ENCODE peak calls at places on chromosomes 1 and 21, in nine cellular contexts. One of them, this sample, is unnamed.

GRCh38 chr1:230243583-230244377 is 176.7 kb downstream of the GALNT2 start:
- DNase-seq in activated CD4-positive, CD25-positive, alpha-beta regulatory T cell: no peak
- DNase-seq in GM04503: no peak
- DNase-seq in MM.1S: no peak
- DNase-seq in stimulated activated effector memory CD8-positive, alpha-beta T cell treated with anti-CD3 and anti-CD28 coated beads, Interleukin-12 subunit alpha, Interleukin-12 subunit beta, amount 100 ng/mL, for 72 hours: no peak
- DNase-seq in activated naive CD4-positive, alpha-beta T cell treated with anti-CD3 and anti-CD28 coated beads, Interleukin-2, amount 10 ng/mL, durations not matched to agents 7 days and 5 days: no peak
- DNase-seq in mesothelial cell of epicardium: no peak
- DNase-seq in NCI-H1092 treated with DMSO at 0.1 percent for 48 hours: no peak
- DNase-seq in Calu3: no peak
- DNase-seq in this sample: no peak

GRCh38 chr1:3850857-3851256 is 6.2 kb downstream of the CEP104 start:
- DNase-seq in activated CD4-positive, CD25-positive, alpha-beta regulatory T cell: no peak
- DNase-seq in GM04503: no peak
- DNase-seq in MM.1S: no peak
- DNase-seq in stimulated activated effector memory CD8-positive, alpha-beta T cell treated with anti-CD3 and anti-CD28 coated beads, Interleukin-12 subunit alpha, Interleukin-12 subunit beta, amount 100 ng/mL, for 72 hours: no peak
- DNase-seq in activated naive CD4-positive, alpha-beta T cell treated with anti-CD3 and anti-CD28 coated beads, Interleukin-2, amount 10 ng/mL, durations not matched to agents 7 days and 5 days: no peak
- DNase-seq in mesothelial cell of epicardium: no peak
- DNase-seq in NCI-H1092 treated with DMSO at 0.1 percent for 48 hours: no peak
- DNase-seq in Calu3: no peak
- DNase-seq in this sample: no peak

GRCh38 chr1:186806477-186806876 is 22.3 kb upstream of the PLA2G4A start:
- DNase-seq in activated CD4-positive, CD25-positive, alpha-beta regulatory T cell: no peak
- DNase-seq in GM04503: no peak
- DNase-seq in MM.1S: peak; percentile 61
- DNase-seq in stimulated activated effector memory CD8-positive, alpha-beta T cell treated with anti-CD3 and anti-CD28 coated beads, Interleukin-12 subunit alpha, Interleukin-12 subunit beta, amount 100 ng/mL, for 72 hours: no peak
- DNase-seq in activated naive CD4-positive, alpha-beta T cell treated with anti-CD3 and anti-CD28 coated beads, Interleukin-2, amount 10 ng/mL, durations not matched to agents 7 days and 5 days: no peak
- DNase-seq in mesothelial cell of epicardium: no peak
- DNase-seq in NCI-H1092 treated with DMSO at 0.1 percent for 48 hours: no peak
- DNase-seq in Calu3: peak; percentile 70
- DNase-seq in this sample: no peak

GRCh38 chr1:185850366-185850765 is 116.2 kb downstream of the HMCN1 start:
- DNase-seq in activated CD4-positive, CD25-positive, alpha-beta regulatory T cell: no peak
- DNase-seq in GM04503: no peak
- DNase-seq in MM.1S: no peak
- DNase-seq in stimulated activated effector memory CD8-positive, alpha-beta T cell treated with anti-CD3 and anti-CD28 coated beads, Interleukin-12 subunit alpha, Interleukin-12 subunit beta, amount 100 ng/mL, for 72 hours: no peak
- DNase-seq in activated naive CD4-positive, alpha-beta T cell treated with anti-CD3 and anti-CD28 coated beads, Interleukin-2, amount 10 ng/mL, durations not matched to agents 7 days and 5 days: no peak
- DNase-seq in mesothelial cell of epicardium: no peak
- DNase-seq in NCI-H1092 treated with DMSO at 0.1 percent for 48 hours: no peak
- DNase-seq in Calu3: no peak
- DNase-seq in this sample: no peak

GRCh38 chr1:192227330-192227729 is 69.1 kb downstream of the RGS18 start:
- DNase-seq in activated CD4-positive, CD25-positive, alpha-beta regulatory T cell: no peak
- DNase-seq in GM04503: no peak
- DNase-seq in MM.1S: peak; percentile 23
- DNase-seq in stimulated activated effector memory CD8-positive, alpha-beta T cell treated with anti-CD3 and anti-CD28 coated beads, Interleukin-12 subunit alpha, Interleukin-12 subunit beta, amount 100 ng/mL, for 72 hours: no peak
- DNase-seq in activated naive CD4-positive, alpha-beta T cell treated with anti-CD3 and anti-CD28 coated beads, Interleukin-2, amount 10 ng/mL, durations not matched to agents 7 days and 5 days: no peak
- DNase-seq in mesothelial cell of epicardium: no peak
- DNase-seq in NCI-H1092 treated with DMSO at 0.1 percent for 48 hours: no peak
- DNase-seq in Calu3: no peak
- DNase-seq in this sample: no peak

GRCh38 chr1:24383381-24383940 is 30.1 kb downstream of the STPG1 start:
- DNase-seq in activated CD4-positive, CD25-positive, alpha-beta regulatory T cell: no peak
- DNase-seq in GM04503: no peak
- DNase-seq in MM.1S: no peak
- DNase-seq in stimulated activated effector memory CD8-positive, alpha-beta T cell treated with anti-CD3 and anti-CD28 coated beads, Interleukin-12 subunit alpha, Interleukin-12 subunit beta, amount 100 ng/mL, for 72 hours: no peak
- DNase-seq in activated naive CD4-positive, alpha-beta T cell treated with anti-CD3 and anti-CD28 coated beads, Interleukin-2, amount 10 ng/mL, durations not matched to agents 7 days and 5 days: no peak
- DNase-seq in mesothelial cell of epicardium: no peak
- DNase-seq in NCI-H1092 treated with DMSO at 0.1 percent for 48 hours: no peak
- DNase-seq in Calu3: no peak
- DNase-seq in this sample: no peak

GRCh38 chr1:7676274-7676945 is 94.7 kb upstream of the VAMP3 start:
- DNase-seq in activated CD4-positive, CD25-positive, alpha-beta regulatory T cell: no peak
- DNase-seq in GM04503: no peak
- DNase-seq in MM.1S: no peak
- DNase-seq in stimulated activated effector memory CD8-positive, alpha-beta T cell treated with anti-CD3 and anti-CD28 coated beads, Interleukin-12 subunit alpha, Interleukin-12 subunit beta, amount 100 ng/mL, for 72 hours: no peak
- DNase-seq in activated naive CD4-positive, alpha-beta T cell treated with anti-CD3 and anti-CD28 coated beads, Interleukin-2, amount 10 ng/mL, durations not matched to agents 7 days and 5 days: no peak
- DNase-seq in mesothelial cell of epicardium: no peak
- DNase-seq in NCI-H1092 treated with DMSO at 0.1 percent for 48 hours: no peak
- DNase-seq in Calu3: no peak
- DNase-seq in this sample: no peak

GRCh38 chr1:233613252-233614172 is at the start of gene KCNK1:
- DNase-seq in activated CD4-positive, CD25-positive, alpha-beta regulatory T cell: no peak
- DNase-seq in GM04503: peak; percentile 62
- DNase-seq in MM.1S: no peak
- DNase-seq in stimulated activated effector memory CD8-positive, alpha-beta T cell treated with anti-CD3 and anti-CD28 coated beads, Interleukin-12 subunit alpha, Interleukin-12 subunit beta, amount 100 ng/mL, for 72 hours: no peak
- DNase-seq in activated naive CD4-positive, alpha-beta T cell treated with anti-CD3 and anti-CD28 coated beads, Interleukin-2, amount 10 ng/mL, durations not matched to agents 7 days and 5 days: no peak
- DNase-seq in mesothelial cell of epicardium: peak; percentile 58
- DNase-seq in NCI-H1092 treated with DMSO at 0.1 percent for 48 hours: peak; percentile 17
- DNase-seq in Calu3: peak; percentile 90
- DNase-seq in this sample: peak; percentile 63

GRCh38 chr1:206560021-206560716 is 52.1 kb downstream of the EIF2D start:
- DNase-seq in activated CD4-positive, CD25-positive, alpha-beta regulatory T cell: no peak
- DNase-seq in GM04503: no peak
- DNase-seq in MM.1S: peak; percentile 36
- DNase-seq in stimulated activated effector memory CD8-positive, alpha-beta T cell treated with anti-CD3 and anti-CD28 coated beads, Interleukin-12 subunit alpha, Interleukin-12 subunit beta, amount 100 ng/mL, for 72 hours: no peak
- DNase-seq in activated naive CD4-positive, alpha-beta T cell treated with anti-CD3 and anti-CD28 coated beads, Interleukin-2, amount 10 ng/mL, durations not matched to agents 7 days and 5 days: no peak
- DNase-seq in mesothelial cell of epicardium: no peak
- DNase-seq in NCI-H1092 treated with DMSO at 0.1 percent for 48 hours: peak; percentile 26
- DNase-seq in Calu3: no peak
- DNase-seq in this sample: no peak

GRCh38 chr1:30782361-30783243 is 25.0 kb upstream of the LAPTM5 start:
- DNase-seq in activated CD4-positive, CD25-positive, alpha-beta regulatory T cell: peak; percentile 46
- DNase-seq in GM04503: no peak
- DNase-seq in MM.1S: peak; percentile 80
- DNase-seq in stimulated activated effector memory CD8-positive, alpha-beta T cell treated with anti-CD3 and anti-CD28 coated beads, Interleukin-12 subunit alpha, Interleukin-12 subunit beta, amount 100 ng/mL, for 72 hours: peak; percentile 69
- DNase-seq in activated naive CD4-positive, alpha-beta T cell treated with anti-CD3 and anti-CD28 coated beads, Interleukin-2, amount 10 ng/mL, durations not matched to agents 7 days and 5 days: peak; percentile 78
- DNase-seq in mesothelial cell of epicardium: peak; percentile 60
- DNase-seq in NCI-H1092 treated with DMSO at 0.1 percent for 48 hours: peak; percentile 79
- DNase-seq in Calu3: peak; percentile 89
- DNase-seq in this sample: peak; percentile 28

GRCh38 chr1:157162345-157162744 is 24.1 kb upstream of the ETV3 start:
- DNase-seq in activated CD4-positive, CD25-positive, alpha-beta regulatory T cell: no peak
- DNase-seq in GM04503: no peak
- DNase-seq in MM.1S: no peak
- DNase-seq in stimulated activated effector memory CD8-positive, alpha-beta T cell treated with anti-CD3 and anti-CD28 coated beads, Interleukin-12 subunit alpha, Interleukin-12 subunit beta, amount 100 ng/mL, for 72 hours: no peak
- DNase-seq in activated naive CD4-positive, alpha-beta T cell treated with anti-CD3 and anti-CD28 coated beads, Interleukin-2, amount 10 ng/mL, durations not matched to agents 7 days and 5 days: no peak
- DNase-seq in mesothelial cell of epicardium: no peak
- DNase-seq in NCI-H1092 treated with DMSO at 0.1 percent for 48 hours: no peak
- DNase-seq in Calu3: no peak
- DNase-seq in this sample: no peak

GRCh38 chr1:31295874-31296485 is 608 bp downstream of the SNRNP40 start:
- DNase-seq in activated CD4-positive, CD25-positive, alpha-beta regulatory T cell: no peak
- DNase-seq in GM04503: no peak
- DNase-seq in MM.1S: no peak
- DNase-seq in stimulated activated effector memory CD8-positive, alpha-beta T cell treated with anti-CD3 and anti-CD28 coated beads, Interleukin-12 subunit alpha, Interleukin-12 subunit beta, amount 100 ng/mL, for 72 hours: no peak
- DNase-seq in activated naive CD4-positive, alpha-beta T cell treated with anti-CD3 and anti-CD28 coated beads, Interleukin-2, amount 10 ng/mL, durations not matched to agents 7 days and 5 days: no peak
- DNase-seq in mesothelial cell of epicardium: no peak
- DNase-seq in NCI-H1092 treated with DMSO at 0.1 percent for 48 hours: no peak
- DNase-seq in Calu3: no peak
- DNase-seq in this sample: no peak

GRCh38 chr1:182739545-182739944 is 50.0 kb upstream of the NPL start:
- DNase-seq in activated CD4-positive, CD25-positive, alpha-beta regulatory T cell: no peak
- DNase-seq in GM04503: no peak
- DNase-seq in MM.1S: no peak
- DNase-seq in stimulated activated effector memory CD8-positive, alpha-beta T cell treated with anti-CD3 and anti-CD28 coated beads, Interleukin-12 subunit alpha, Interleukin-12 subunit beta, amount 100 ng/mL, for 72 hours: no peak
- DNase-seq in activated naive CD4-positive, alpha-beta T cell treated with anti-CD3 and anti-CD28 coated beads, Interleukin-2, amount 10 ng/mL, durations not matched to agents 7 days and 5 days: no peak
- DNase-seq in mesothelial cell of epicardium: no peak
- DNase-seq in NCI-H1092 treated with DMSO at 0.1 percent for 48 hours: peak; percentile 87
- DNase-seq in Calu3: no peak
- DNase-seq in this sample: no peak

GRCh38 chr1:21623411-21623961 is 45.7 kb downstream of the RAP1GAP start:
- DNase-seq in activated CD4-positive, CD25-positive, alpha-beta regulatory T cell: no peak
- DNase-seq in GM04503: no peak
- DNase-seq in MM.1S: no peak
- DNase-seq in stimulated activated effector memory CD8-positive, alpha-beta T cell treated with anti-CD3 and anti-CD28 coated beads, Interleukin-12 subunit alpha, Interleukin-12 subunit beta, amount 100 ng/mL, for 72 hours: no peak
- DNase-seq in activated naive CD4-positive, alpha-beta T cell treated with anti-CD3 and anti-CD28 coated beads, Interleukin-2, amount 10 ng/mL, durations not matched to agents 7 days and 5 days: no peak
- DNase-seq in mesothelial cell of epicardium: no peak
- DNase-seq in NCI-H1092 treated with DMSO at 0.1 percent for 48 hours: peak; percentile 83
- DNase-seq in Calu3: peak; percentile 84
- DNase-seq in this sample: peak; percentile 59

GRCh38 chr1:115056395-115056798 is 26.8 kb downstream of the TSHB start:
- DNase-seq in activated CD4-positive, CD25-positive, alpha-beta regulatory T cell: no peak
- DNase-seq in GM04503: peak; percentile 49
- DNase-seq in MM.1S: no peak
- DNase-seq in stimulated activated effector memory CD8-positive, alpha-beta T cell treated with anti-CD3 and anti-CD28 coated beads, Interleukin-12 subunit alpha, Interleukin-12 subunit beta, amount 100 ng/mL, for 72 hours: no peak
- DNase-seq in activated naive CD4-positive, alpha-beta T cell treated with anti-CD3 and anti-CD28 coated beads, Interleukin-2, amount 10 ng/mL, durations not matched to agents 7 days and 5 days: no peak
- DNase-seq in mesothelial cell of epicardium: peak; percentile 34
- DNase-seq in NCI-H1092 treated with DMSO at 0.1 percent for 48 hours: no peak
- DNase-seq in Calu3: no peak
- DNase-seq in this sample: no peak

GRCh38 chr1:117685936-117686806 is 80.3 kb downstream of the TENT5C start:
- DNase-seq in activated CD4-positive, CD25-positive, alpha-beta regulatory T cell: no peak
- DNase-seq in GM04503: no peak
- DNase-seq in MM.1S: peak; percentile 72
- DNase-seq in stimulated activated effector memory CD8-positive, alpha-beta T cell treated with anti-CD3 and anti-CD28 coated beads, Interleukin-12 subunit alpha, Interleukin-12 subunit beta, amount 100 ng/mL, for 72 hours: no peak
- DNase-seq in activated naive CD4-positive, alpha-beta T cell treated with anti-CD3 and anti-CD28 coated beads, Interleukin-2, amount 10 ng/mL, durations not matched to agents 7 days and 5 days: no peak
- DNase-seq in mesothelial cell of epicardium: no peak
- DNase-seq in NCI-H1092 treated with DMSO at 0.1 percent for 48 hours: no peak
- DNase-seq in Calu3: no peak
- DNase-seq in this sample: no peak

GRCh38 chr21:16945580-16945979 is 567.3 kb upstream of the CXADR start:
- DNase-seq in activated CD4-positive, CD25-positive, alpha-beta regulatory T cell: no peak
- DNase-seq in GM04503: no peak
- DNase-seq in MM.1S: no peak
- DNase-seq in stimulated activated effector memory CD8-positive, alpha-beta T cell treated with anti-CD3 and anti-CD28 coated beads, Interleukin-12 subunit alpha, Interleukin-12 subunit beta, amount 100 ng/mL, for 72 hours: no peak
- DNase-seq in activated naive CD4-positive, alpha-beta T cell treated with anti-CD3 and anti-CD28 coated beads, Interleukin-2, amount 10 ng/mL, durations not matched to agents 7 days and 5 days: no peak
- DNase-seq in mesothelial cell of epicardium: no peak
- DNase-seq in NCI-H1092 treated with DMSO at 0.1 percent for 48 hours: no peak
- DNase-seq in Calu3: no peak
- DNase-seq in this sample: no peak

GRCh38 chr1:223837687-223838086 is 8.1 kb downstream of the TP53BP2 start:
- DNase-seq in activated CD4-positive, CD25-positive, alpha-beta regulatory T cell: no peak
- DNase-seq in GM04503: no peak
- DNase-seq in MM.1S: no peak
- DNase-seq in stimulated activated effector memory CD8-positive, alpha-beta T cell treated with anti-CD3 and anti-CD28 coated beads, Interleukin-12 subunit alpha, Interleukin-12 subunit beta, amount 100 ng/mL, for 72 hours: no peak
- DNase-seq in activated naive CD4-positive, alpha-beta T cell treated with anti-CD3 and anti-CD28 coated beads, Interleukin-2, amount 10 ng/mL, durations not matched to agents 7 days and 5 days: no peak
- DNase-seq in mesothelial cell of epicardium: no peak
- DNase-seq in NCI-H1092 treated with DMSO at 0.1 percent for 48 hours: no peak
- DNase-seq in Calu3: no peak
- DNase-seq in this sample: no peak

This sample was measured in DMS79.